ENCODE peak calls at places on chromosomes 3 and 15, in seven cellular contexts. B is esophagus muscularis mucosa, U is cardiac fibroblast, G is Calu3, X is progenitor cell of endocrine pancreas, R is HFFc6, M is choroid plexus epithelial cell. O is an unnamed sample.

GRCh38 chr3:48086736-48087470 is 70.7 kb upstream of the MAP4 start:
- DNase-seq in U (peak), B (no peak), R (peak), M (peak), G (no peak), X (no peak), O (peak)

GRCh38 chr15:62931650-62932049 is 110.9 kb upstream of the TPM1 start:
- DNase-seq in X (no peak), B (no peak), R (no peak), U (no peak), M (no peak), G (no peak), O (no peak)

GRCh38 chr3:37217098-37217849 is 42.9 kb upstream of the LRRFIP2 start:
- DNase-seq in B (no peak), R (no peak), X (no peak), M (no peak), G (no peak), U (no peak), O (no peak)

GRCh38 chr3:139127101-139127500 is 82.4 kb upstream of the PRR23C start:
- DNase-seq in B (no peak), M (peak), G (no peak), R (peak), X (no peak), U (peak), O (peak)

GRCh38 chr15:91412529-91412928 is 312.5 kb downstream of the SV2B start:
- DNase-seq in R (no peak), G (no peak), M (no peak), U (no peak), X (no peak), B (no peak), O (no peak)

GRCh38 chr15:70057931-70058641 is 39.6 kb downstream of the TLE3 start:
- DNase-seq in U (no peak), M (no peak), X (no peak), G (no peak), B (no peak), R (no peak), O (no peak)

GRCh38 chr15:44058126-44058525 is 136.9 kb downstream of the FRMD5 start:
- DNase-seq in X (no peak), G (no peak), M (no peak), B (no peak), R (no peak), U (no peak), O (no peak)

GRCh38 chr15:37007301-37007700 is 93.0 kb downstream of the MEIS2 start:
- DNase-seq in B (no peak), X (no peak), G (no peak), M (no peak), U (no peak), R (no peak), O (no peak)

GRCh38 chr3:124759666-124760401 is 29.6 kb downstream of the UMPS start:
- DNase-seq in U (no peak), B (no peak), M (no peak), G (no peak), X (no peak), R (no peak), O (no peak)

GRCh38 chr3:192772495-192772894 is 45.2 kb upstream of the FGF12 start:
- DNase-seq in X (no peak), B (no peak), U (peak), R (peak), M (peak), G (peak), O (peak)

GRCh38 chr3:62367735-62368704 is 5.3 kb downstream of the FEZF2 start:
- DNase-seq in B (no peak), R (no peak), U (no peak), G (no peak), X (no peak), M (no peak), O (no peak)

GRCh38 chr15:77830041-77830440 is 197.3 kb upstream of the LINGO1 start:
- DNase-seq in U (peak), X (no peak), B (no peak), G (no peak), M (peak), R (peak), O (peak)

GRCh38 chr3:163939926-163940325 is 1138.4 kb downstream of the SI start:
- DNase-seq in U (no peak), G (peak), B (no peak), M (peak), X (no peak), R (no peak), O (peak)

GRCh38 chr3:62374375-62374876 is 1.1 kb upstream of the FEZF2 start:
- DNase-seq in G (no peak), X (no peak), B (no peak), M (peak), R (no peak), U (no peak), O (peak)

GRCh38 chr3:38245930-38246329 is 19.7 kb upstream of the SLC22A13 start:
- DNase-seq in M (peak), B (no peak), R (no peak), U (no peak), X (no peak), G (no peak), O (no peak)

GRCh38 chr3:76497636-76498035 is 542.3 kb upstream of the ROBO2 start:
- DNase-seq in M (peak), U (no peak), G (no peak), X (no peak), B (no peak), R (no peak), O (peak)

GRCh38 chr3:166734734-166735133 is 645.4 kb downstream of the ZBBX start:
- DNase-seq in M (no peak), U (no peak), R (no peak), B (no peak), X (no peak), G (no peak), O (no peak)

GRCh38 chr3:97981886-97982285 is 9.7 kb upstream of the RIOX2 start:
- DNase-seq in M (peak), G (no peak), X (no peak), B (no peak), U (no peak), R (no peak), O (peak)

GRCh38 chr3:196537319-196537984 is 22.3 kb upstream of the SMCO1 start:
- DNase-seq in M (peak), R (no peak), U (peak), B (no peak), X (no peak), G (peak), O (no peak)

GRCh38 chr3:182800508-182800907 is 7.2 kb downstream of the ATP11B start:
- DNase-seq in G (no peak), M (no peak), B (no peak), U (no peak), X (no peak), R (no peak), O (no peak)

GRCh38 chr3:186998937-186999368 is 68.6 kb downstream of the ST6GAL1 start:
- DNase-seq in X (no peak), R (no peak), U (no peak), G (no peak), M (no peak), B (no peak), O (no peak)

GRCh38 chr3:113377158-113377557 is 64.1 kb downstream of the CFAP44 start:
- DNase-seq in B (no peak), R (no peak), G (no peak), M (no peak), X (no peak), U (no peak), O (no peak)

GRCh38 chr3:46423588-46423987 is 16.5 kb downstream of the CCRL2 start:
- DNase-seq in M (peak), G (peak), B (no peak), U (no peak), X (no peak), R (no peak), O (peak)

GRCh38 chr3:105022813-105023212 is 343.9 kb upstream of the ALCAM start:
- DNase-seq in U (no peak), G (no peak), X (no peak), R (no peak), M (no peak), B (no peak), O (no peak)

GRCh38 chr3:27721717-27722564 is at the start of gene EOMES:
- DNase-seq in B (no peak), X (no peak), G (peak), M (peak), U (peak), R (no peak), O (peak)

GRCh38 chr3:71195492-71195891 is 388.0 kb downstream of the FOXP1 start:
- DNase-seq in R (peak), X (no peak), U (no peak), B (no peak), M (peak), G (no peak), O (peak)

GRCh38 chr3:123341871-123342630 is 106.8 kb downstream of the ADCY5 start:
- DNase-seq in G (no peak), U (no peak), R (no peak), M (no peak), X (no peak), B (no peak), O (no peak)

GRCh38 chr3:33331414-33331813 is 54.2 kb downstream of the FBXL2 start:
- DNase-seq in M (peak), B (no peak), G (no peak), U (peak), R (no peak), X (no peak), O (peak)

GRCh38 chr3:112579697-112580096 is 17.9 kb downstream of the SLC35A5 start:
- DNase-seq in X (no peak), G (no peak), U (no peak), M (peak), B (no peak), R (peak), O (peak)

GRCh38 chr3:152193673-152194267 is 75.0 kb upstream of the MBNL1 start:
- DNase-seq in U (no peak), B (no peak), M (no peak), X (no peak), R (no peak), G (peak), O (no peak)

GRCh38 chr3:33440328-33440577 is at the start of gene UBP1:
- DNase-seq in U (no peak), M (no peak), B (no peak), R (no peak), G (peak), X (peak), O (no peak)

GRCh38 chr3:162390891-162391290 is 894.3 kb downstream of the OTOL1 start:
- DNase-seq in R (peak), U (peak), B (no peak), G (no peak), M (peak), X (no peak), O (peak)

DNA sequence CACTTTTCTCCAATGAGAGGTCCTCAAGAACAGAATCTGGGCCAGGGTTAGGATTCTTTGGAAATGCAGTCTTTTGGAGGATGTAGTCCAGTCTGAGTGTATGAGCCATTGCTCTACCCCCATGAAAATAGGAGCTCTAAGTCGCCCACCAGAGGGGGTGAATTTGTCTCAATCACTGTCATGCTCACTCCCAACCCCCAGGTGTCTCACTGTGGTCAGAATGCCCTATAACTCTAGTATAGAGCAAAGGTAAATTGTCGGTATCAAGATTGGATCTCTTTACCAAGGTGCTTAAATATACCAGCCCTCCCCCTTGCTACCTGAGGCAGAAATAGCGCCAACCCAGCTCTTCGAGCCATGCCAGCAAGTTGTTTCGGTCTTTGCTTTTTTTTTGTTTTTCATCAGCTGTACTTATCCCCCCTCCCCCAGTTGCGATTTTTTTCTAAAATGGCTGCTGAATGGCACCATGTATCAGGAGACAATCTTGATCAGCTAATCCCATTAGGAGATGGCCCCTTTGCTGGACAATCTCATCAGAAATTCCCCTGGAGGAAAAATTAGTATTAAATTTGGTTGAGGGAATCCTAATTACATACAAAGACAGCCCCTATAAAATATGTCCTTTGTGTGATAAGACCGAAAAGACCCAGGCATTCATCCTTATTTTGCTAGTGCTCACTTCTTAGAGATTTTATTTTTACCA is 130.7 kb downstream of the EBLN2 start:
- DNase-seq in R (no peak), M (no peak), X (no peak), B (no peak), G (peak), U (no peak), O (no peak)
- TF ChIP-seq CTCF in R (peak), M (peak), X (peak), B (no peak), G (no peak), U (no peak), O (peak)

DNA sequence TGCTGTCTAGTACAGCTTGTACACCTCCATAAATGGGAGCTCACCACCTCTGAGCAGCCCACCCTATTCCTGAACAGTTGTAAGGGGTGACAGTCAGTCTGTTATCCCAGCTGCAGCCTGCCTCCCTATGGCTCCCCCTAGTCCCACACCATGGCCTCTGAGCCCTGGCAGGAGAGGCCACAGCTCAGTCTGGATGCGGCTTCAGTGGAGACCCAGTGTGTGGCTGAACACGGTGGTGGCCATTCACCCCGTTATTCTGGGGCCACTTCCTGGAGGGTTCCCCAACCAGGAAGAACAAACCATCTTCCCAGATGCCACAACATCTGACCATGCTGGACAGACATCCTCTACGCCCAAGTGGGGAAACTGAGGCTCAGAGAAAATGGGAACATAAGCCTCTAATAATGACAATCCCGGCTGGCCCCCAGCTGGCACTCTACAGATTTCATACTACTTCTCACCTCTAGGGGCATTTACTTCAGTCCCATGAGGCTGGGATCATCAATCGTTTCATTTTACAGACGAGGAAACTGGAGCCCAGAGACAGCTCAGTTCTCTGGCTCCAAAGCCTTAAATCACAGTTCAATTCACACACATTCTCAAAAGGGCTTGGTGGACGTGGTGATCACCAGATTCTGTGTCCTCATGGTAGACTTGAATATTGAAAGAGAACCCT is 9.3 kb upstream of the GRIP2 start:
- DNase-seq in R (peak), B (no peak), M (peak), G (no peak), X (no peak), U (peak), O (peak)
- TF ChIP-seq CTCF in R (peak), B (no peak), M (peak), G (peak), X (peak), U (peak), O (peak)

DNA sequence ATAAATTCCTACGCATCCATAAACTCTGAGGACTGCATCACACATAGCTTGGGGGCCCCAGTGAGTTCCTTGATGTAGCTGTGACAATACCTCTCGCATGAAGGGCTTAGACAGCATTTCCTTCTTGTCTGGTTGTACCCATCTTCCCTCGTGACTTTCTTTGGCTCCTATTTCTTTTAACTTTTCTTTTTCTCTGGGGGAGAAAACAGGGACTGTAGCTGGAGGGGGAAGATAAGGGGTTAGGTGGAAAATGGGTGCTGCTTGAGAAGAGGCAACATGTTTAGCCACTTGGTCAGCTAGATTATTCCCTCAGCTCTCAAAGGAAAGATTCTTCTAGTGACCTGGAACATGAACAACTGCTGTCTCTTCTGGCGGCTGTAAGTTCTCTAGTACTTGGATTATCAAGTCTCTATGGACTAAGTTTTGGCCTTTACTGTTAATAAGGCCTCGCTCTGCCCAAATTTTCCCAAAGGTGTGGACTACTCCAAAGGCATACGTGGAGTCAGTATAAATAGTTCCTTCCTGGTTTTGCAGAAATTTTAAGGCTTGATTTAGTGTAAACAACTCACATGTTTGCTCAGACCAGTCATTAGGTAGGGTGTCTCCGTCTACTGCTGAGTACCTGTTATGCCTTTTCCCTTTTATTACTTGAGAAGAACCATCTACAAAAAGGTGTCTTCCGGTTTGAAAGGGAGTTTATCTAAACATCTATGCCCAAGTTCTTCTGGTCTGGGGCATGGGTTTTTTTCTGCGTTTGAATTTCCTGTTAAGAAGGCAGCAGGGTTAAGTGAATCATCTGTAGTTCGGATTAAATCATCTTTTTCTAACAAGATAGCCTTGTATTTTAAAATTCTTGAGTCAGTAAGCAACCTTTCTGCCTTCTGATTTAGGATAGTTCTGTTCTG is 21.0 kb upstream of the ATG7 start:
- DNase-seq in R (no peak), G (no peak), M (no peak), B (no peak), X (no peak), U (no peak), O (no peak)
- TF ChIP-seq CTCF in R (no peak), G (no peak), M (no peak), B (no peak), X (no peak), U (no peak), O (no peak)

DNA sequence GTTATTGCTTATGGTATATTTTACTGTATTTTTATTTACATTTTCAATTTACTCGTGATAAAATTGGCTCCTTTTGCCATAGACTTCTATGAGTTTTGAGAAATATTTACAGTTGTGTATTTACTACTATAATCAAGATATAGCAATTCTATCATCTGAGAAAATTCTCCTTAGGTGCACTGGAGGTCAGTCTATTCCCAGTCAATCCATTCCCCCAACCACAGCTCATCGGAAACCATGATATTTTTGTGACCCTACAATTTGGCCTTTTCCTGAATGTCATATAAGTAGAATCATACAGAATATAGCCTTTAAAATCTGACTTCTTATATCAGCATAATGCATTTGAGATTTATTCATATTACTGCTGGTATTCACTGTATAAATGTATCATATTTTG is 114.7 kb upstream of the LRTM1 start:
- DNase-seq in B (no peak), G (no peak), M (peak), U (peak), R (no peak), X (no peak), O (peak)
- TF ChIP-seq CTCF in B (no peak), G (no peak), M (peak), U (no peak), R (peak), X (no peak), O (no peak)

DNA sequence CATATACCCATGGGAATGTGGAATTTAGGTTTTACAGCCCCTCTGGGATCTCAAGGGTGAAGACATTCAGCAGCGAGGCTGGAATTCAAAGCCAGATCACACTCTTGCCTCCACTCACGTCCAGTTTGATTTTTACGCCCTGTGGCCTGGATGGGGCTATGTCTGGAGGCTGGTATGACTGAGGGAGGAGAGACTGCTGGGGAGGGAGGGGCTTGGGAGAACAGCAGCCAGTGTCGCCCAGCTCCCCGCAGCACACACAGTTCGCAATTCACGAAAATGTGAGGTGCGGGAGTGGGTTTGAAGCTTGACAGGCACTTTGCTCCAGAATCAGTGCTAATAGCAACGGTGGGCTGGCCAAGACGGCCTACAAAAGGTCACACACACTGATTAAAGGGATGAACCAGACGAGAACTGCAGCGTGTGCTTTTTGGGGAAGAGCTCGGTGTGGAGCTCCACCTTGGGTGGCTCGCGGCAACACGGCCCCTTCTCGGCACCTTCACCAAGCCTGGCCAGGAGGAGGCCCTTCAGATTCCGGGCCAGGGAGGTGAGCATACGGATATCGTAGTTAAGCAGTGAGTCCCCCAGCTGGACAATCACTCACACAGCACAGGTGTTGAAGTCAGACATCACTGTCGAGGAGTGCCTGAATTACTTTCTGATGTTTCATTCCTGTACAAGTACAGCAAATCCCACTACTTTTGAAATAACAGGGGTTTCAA is 16.4 kb downstream of the EHD4 start:
- DNase-seq in R (no peak), G (no peak), U (no peak), X (no peak), M (no peak), B (peak), O (no peak)
- TF ChIP-seq CTCF in R (no peak), G (no peak), U (no peak), X (peak), M (no peak), B (no peak), O (no peak)

GRCh38 chr15:66480267-66480666 is 17.3 kb downstream of the SNAPC5 start:
- DNase-seq in M (no peak), U (no peak), X (no peak), G (no peak), R (no peak), B (no peak), O (no peak)

GRCh38 chr15:66482539-66482938 is 15.0 kb downstream of the SNAPC5 start:
- DNase-seq in U (no peak), R (no peak), X (no peak), M (no peak), G (no peak), B (no peak), O (no peak)

GRCh38 chr15:66484539-66485112 is 12.9 kb downstream of the SNAPC5 start:
- DNase-seq in X (no peak), G (no peak), B (no peak), U (no peak), R (no peak), M (no peak), O (no peak)

GRCh38 chr15:66483131-66483566 is 14.4 kb downstream of the SNAPC5 start:
- DNase-seq in X (no peak), M (peak), U (peak), R (peak), B (no peak), G (peak), O (no peak)

GRCh38 chr15:66481107-66481856 is 16.3 kb downstream of the SNAPC5 start:
- DNase-seq in R (no peak), X (no peak), U (no peak), G (peak), B (no peak), M (peak), O (no peak)
- TF ChIP-seq CTCF in R (peak), X (no peak), U (no peak), G (no peak), B (no peak), M (peak), O (no peak)

O was measured in fibroblast of pulmonary artery.